ENCODE peak calls at places on chromosomes 4 and X, in six cellular contexts. One of them, this sample, is unnamed.

GRCh38 chr4:78653655-78654054 is 102.1 kb downstream of the ANXA3 start:
- DNase-seq in skeletal muscle cell: no peak
- DNase-seq in HT1080: no peak
- DNase-seq in activated naive CD4-positive, alpha-beta T cell: no peak
- DNase-seq in activated CD4-positive, alpha-beta T cell treated with anti-CD3 and anti-CD28 coated beads for 24 hours: no peak
- DNase-seq in A673: no peak
- DNase-seq in this sample: no peak

GRCh38 chr4:38857354-38858096 is 908 bp upstream of the TLR6 start:
- DNase-seq in skeletal muscle cell: peak
- DNase-seq in HT1080: peak
- DNase-seq in activated naive CD4-positive, alpha-beta T cell: no peak
- DNase-seq in activated CD4-positive, alpha-beta T cell treated with anti-CD3 and anti-CD28 coated beads for 24 hours: no peak
- DNase-seq in A673: peak
- DNase-seq in this sample: no peak

GRCh38 chr4:163866728-163867313 is 372.3 kb downstream of the TMA16 start:
- DNase-seq in skeletal muscle cell: no peak
- DNase-seq in HT1080: peak
- DNase-seq in activated naive CD4-positive, alpha-beta T cell: no peak
- DNase-seq in activated CD4-positive, alpha-beta T cell treated with anti-CD3 and anti-CD28 coated beads for 24 hours: no peak
- DNase-seq in A673: peak
- DNase-seq in this sample: no peak

GRCh38 chr4:18981234-18981615 is 959.7 kb upstream of the LCORL start:
- DNase-seq in skeletal muscle cell: no peak
- DNase-seq in HT1080: peak
- DNase-seq in activated naive CD4-positive, alpha-beta T cell: no peak
- DNase-seq in activated CD4-positive, alpha-beta T cell treated with anti-CD3 and anti-CD28 coated beads for 24 hours: no peak
- DNase-seq in A673: no peak
- DNase-seq in this sample: no peak

GRCh38 chrX:114581528-114582263 is 2.2 kb upstream of the HTR2C start:
- DNase-seq in skeletal muscle cell: no peak
- DNase-seq in HT1080: no peak
- DNase-seq in activated naive CD4-positive, alpha-beta T cell: no peak
- DNase-seq in activated CD4-positive, alpha-beta T cell treated with anti-CD3 and anti-CD28 coated beads for 24 hours: no peak
- DNase-seq in A673: peak
- DNase-seq in this sample: peak

GRCh38 chr4:126977306-126977705 is 655.5 kb upstream of the INTU start:
- DNase-seq in skeletal muscle cell: no peak
- DNase-seq in HT1080: peak
- DNase-seq in activated naive CD4-positive, alpha-beta T cell: no peak
- DNase-seq in activated CD4-positive, alpha-beta T cell treated with anti-CD3 and anti-CD28 coated beads for 24 hours: no peak
- DNase-seq in A673: no peak
- DNase-seq in this sample: peak

GRCh38 chrX:15750611-15751159 is 12.6 kb downstream of the CA5B start:
- DNase-seq in skeletal muscle cell: no peak
- DNase-seq in HT1080: no peak
- DNase-seq in activated naive CD4-positive, alpha-beta T cell: no peak
- DNase-seq in activated CD4-positive, alpha-beta T cell treated with anti-CD3 and anti-CD28 coated beads for 24 hours: no peak
- DNase-seq in A673: no peak
- DNase-seq in this sample: no peak

GRCh38 chr4:152193059-152193458 is 342.8 kb downstream of the FBXW7 start:
- DNase-seq in skeletal muscle cell: no peak
- DNase-seq in HT1080: no peak
- DNase-seq in activated naive CD4-positive, alpha-beta T cell: no peak
- DNase-seq in activated CD4-positive, alpha-beta T cell treated with anti-CD3 and anti-CD28 coated beads for 24 hours: no peak
- DNase-seq in A673: no peak
- DNase-seq in this sample: no peak

GRCh38 chr4:169657470-169658107 is 37.2 kb downstream of the CLCN3 start:
- DNase-seq in skeletal muscle cell: no peak
- DNase-seq in HT1080: no peak
- DNase-seq in activated naive CD4-positive, alpha-beta T cell: no peak
- DNase-seq in activated CD4-positive, alpha-beta T cell treated with anti-CD3 and anti-CD28 coated beads for 24 hours: no peak
- DNase-seq in A673: no peak
- DNase-seq in this sample: no peak

GRCh38 chrX:21666252-21666651 is 8.1 kb upstream of the KLHL34 start:
- DNase-seq in skeletal muscle cell: no peak
- DNase-seq in HT1080: no peak
- DNase-seq in activated naive CD4-positive, alpha-beta T cell: no peak
- DNase-seq in activated CD4-positive, alpha-beta T cell treated with anti-CD3 and anti-CD28 coated beads for 24 hours: no peak
- DNase-seq in A673: no peak
- DNase-seq in this sample: no peak

GRCh38 chrX:20267924-20268701 is 1.4 kb upstream of the RPS6KA3 start:
- DNase-seq in skeletal muscle cell: no peak
- DNase-seq in HT1080: no peak
- DNase-seq in activated naive CD4-positive, alpha-beta T cell: peak
- DNase-seq in activated CD4-positive, alpha-beta T cell treated with anti-CD3 and anti-CD28 coated beads for 24 hours: no peak
- DNase-seq in A673: peak
- DNase-seq in this sample: peak

GRCh38 chrX:15050395-15050794 is 177.2 kb downstream of the MOSPD2 start:
- DNase-seq in skeletal muscle cell: no peak
- DNase-seq in HT1080: no peak
- DNase-seq in activated naive CD4-positive, alpha-beta T cell: no peak
- DNase-seq in activated CD4-positive, alpha-beta T cell treated with anti-CD3 and anti-CD28 coated beads for 24 hours: no peak
- DNase-seq in A673: no peak
- DNase-seq in this sample: no peak

GRCh38 chr4:169644802-169645201 is 24.4 kb downstream of the CLCN3 start:
- DNase-seq in skeletal muscle cell: no peak
- DNase-seq in HT1080: no peak
- DNase-seq in activated naive CD4-positive, alpha-beta T cell: no peak
- DNase-seq in activated CD4-positive, alpha-beta T cell treated with anti-CD3 and anti-CD28 coated beads for 24 hours: no peak
- DNase-seq in A673: no peak
- DNase-seq in this sample: no peak

GRCh38 chr4:16027114-16027513 is 56.7 kb downstream of the PROM1 start:
- DNase-seq in skeletal muscle cell: no peak
- DNase-seq in HT1080: no peak
- DNase-seq in activated naive CD4-positive, alpha-beta T cell: no peak
- DNase-seq in activated CD4-positive, alpha-beta T cell treated with anti-CD3 and anti-CD28 coated beads for 24 hours: no peak
- DNase-seq in A673: no peak
- DNase-seq in this sample: no peak

GRCh38 chr4:6280365-6280996 is 10.8 kb downstream of the WFS1 start:
- DNase-seq in skeletal muscle cell: no peak
- DNase-seq in HT1080: no peak
- DNase-seq in activated naive CD4-positive, alpha-beta T cell: no peak
- DNase-seq in activated CD4-positive, alpha-beta T cell treated with anti-CD3 and anti-CD28 coated beads for 24 hours: no peak
- DNase-seq in A673: no peak
- DNase-seq in this sample: no peak

GRCh38 chr4:121951570-121952110 is at the start of gene TRPC3:
- DNase-seq in skeletal muscle cell: no peak
- DNase-seq in HT1080: peak
- DNase-seq in activated naive CD4-positive, alpha-beta T cell: peak
- DNase-seq in activated CD4-positive, alpha-beta T cell treated with anti-CD3 and anti-CD28 coated beads for 24 hours: no peak
- DNase-seq in A673: peak
- DNase-seq in this sample: peak

GRCh38 chrX:39689374-39690104 is 408.2 kb downstream of the BCOR start:
- DNase-seq in skeletal muscle cell: no peak
- DNase-seq in HT1080: no peak
- DNase-seq in activated naive CD4-positive, alpha-beta T cell: no peak
- DNase-seq in activated CD4-positive, alpha-beta T cell treated with anti-CD3 and anti-CD28 coated beads for 24 hours: no peak
- DNase-seq in A673: no peak
- DNase-seq in this sample: peak

GRCh38 chr4:6770581-6771228 is 11.8 kb upstream of the KIAA0232 start:
- DNase-seq in skeletal muscle cell: no peak
- DNase-seq in HT1080: no peak
- DNase-seq in activated naive CD4-positive, alpha-beta T cell: no peak
- DNase-seq in activated CD4-positive, alpha-beta T cell treated with anti-CD3 and anti-CD28 coated beads for 24 hours: no peak
- DNase-seq in A673: no peak
- DNase-seq in this sample: no peak

GRCh38 chr4:80179637-80180161 is 17.6 kb upstream of the PRDM8 start:
- DNase-seq in skeletal muscle cell: no peak
- DNase-seq in HT1080: no peak
- DNase-seq in activated naive CD4-positive, alpha-beta T cell: no peak
- DNase-seq in activated CD4-positive, alpha-beta T cell treated with anti-CD3 and anti-CD28 coated beads for 24 hours: no peak
- DNase-seq in A673: no peak
- DNase-seq in this sample: no peak

GRCh38 chr4:32847466-32847865 is 2127.3 kb downstream of the PCDH7 start:
- DNase-seq in skeletal muscle cell: no peak
- DNase-seq in HT1080: no peak
- DNase-seq in activated naive CD4-positive, alpha-beta T cell: no peak
- DNase-seq in activated CD4-positive, alpha-beta T cell treated with anti-CD3 and anti-CD28 coated beads for 24 hours: no peak
- DNase-seq in A673: peak
- DNase-seq in this sample: peak

GRCh38 chrX:9788908-9789307 is 2.7 kb downstream of the SHROOM2 start:
- DNase-seq in skeletal muscle cell: no peak
- DNase-seq in HT1080: no peak
- DNase-seq in activated naive CD4-positive, alpha-beta T cell: no peak
- DNase-seq in activated CD4-positive, alpha-beta T cell treated with anti-CD3 and anti-CD28 coated beads for 24 hours: no peak
- DNase-seq in A673: peak
- DNase-seq in this sample: no peak

GRCh38 chr4:48227662-48228061 is 42.0 kb downstream of the TEC start:
- DNase-seq in skeletal muscle cell: no peak
- DNase-seq in HT1080: peak
- DNase-seq in activated naive CD4-positive, alpha-beta T cell: no peak
- DNase-seq in activated CD4-positive, alpha-beta T cell treated with anti-CD3 and anti-CD28 coated beads for 24 hours: no peak
- DNase-seq in A673: no peak
- DNase-seq in this sample: no peak

GRCh38 chr4:121428721-121429120 is 47.9 kb upstream of the QRFPR start:
- DNase-seq in skeletal muscle cell: peak
- DNase-seq in HT1080: peak
- DNase-seq in activated naive CD4-positive, alpha-beta T cell: no peak
- DNase-seq in activated CD4-positive, alpha-beta T cell treated with anti-CD3 and anti-CD28 coated beads for 24 hours: no peak
- DNase-seq in A673: no peak
- DNase-seq in this sample: no peak

GRCh38 chr4:88244821-88245579 is 39.4 kb downstream of the PPM1K start:
- DNase-seq in skeletal muscle cell: no peak
- DNase-seq in HT1080: no peak
- DNase-seq in activated naive CD4-positive, alpha-beta T cell: peak
- DNase-seq in activated CD4-positive, alpha-beta T cell treated with anti-CD3 and anti-CD28 coated beads for 24 hours: no peak
- DNase-seq in A673: no peak
- DNase-seq in this sample: no peak

GRCh38 chr4:77815651-77816050 is 3.5 kb downstream of the CNOT6L start:
- DNase-seq in skeletal muscle cell: no peak
- DNase-seq in HT1080: no peak
- DNase-seq in activated naive CD4-positive, alpha-beta T cell: no peak
- DNase-seq in activated CD4-positive, alpha-beta T cell treated with anti-CD3 and anti-CD28 coated beads for 24 hours: no peak
- DNase-seq in A673: no peak
- DNase-seq in this sample: no peak

GRCh38 chr4:30865676-30866075 is 145.5 kb downstream of the PCDH7 start:
- DNase-seq in skeletal muscle cell: no peak
- DNase-seq in HT1080: no peak
- DNase-seq in activated naive CD4-positive, alpha-beta T cell: no peak
- DNase-seq in activated CD4-positive, alpha-beta T cell treated with anti-CD3 and anti-CD28 coated beads for 24 hours: no peak
- DNase-seq in A673: no peak
- DNase-seq in this sample: no peak

GRCh38 chr4:23373269-23373668 is 516.6 kb downstream of the PPARGC1A start:
- DNase-seq in skeletal muscle cell: no peak
- DNase-seq in HT1080: peak
- DNase-seq in activated naive CD4-positive, alpha-beta T cell: no peak
- DNase-seq in activated CD4-positive, alpha-beta T cell treated with anti-CD3 and anti-CD28 coated beads for 24 hours: peak
- DNase-seq in A673: no peak
- DNase-seq in this sample: no peak

GRCh38 chr4:130257271-130257670 is 1161.3 kb downstream of the C4orf33 start:
- DNase-seq in skeletal muscle cell: peak
- DNase-seq in HT1080: peak
- DNase-seq in activated naive CD4-positive, alpha-beta T cell: no peak
- DNase-seq in activated CD4-positive, alpha-beta T cell treated with anti-CD3 and anti-CD28 coated beads for 24 hours: no peak
- DNase-seq in A673: peak
- DNase-seq in this sample: no peak

This sample was measured in neural progenitor cell.